ENCODE peak calls at places on chromosomes 16 and 17, in nine cellular contexts. One of them, this sample, is unnamed.

GRCh38 chr17:31561469-31562412 is 170.3 kb downstream of the RAB11FIP4 start:
- DNase-seq in H7: peak; percentile 72
- DNase-seq in stimulated activated CD4-positive, alpha-beta T cell treated with anti-CD3 and anti-CD28 coated beads, TNF-alpha, amount 100 ng/mL, for 24 hours: no peak
- DNase-seq in amniotic stem cell: peak; percentile 44
- DNase-seq in occipital lobe: no peak
- DNase-seq in neural progenitor cell: no peak
- DNase-seq in thoracic aorta: no peak
- DNase-seq in ELR: peak; percentile 85
- DNase-seq in stimulated activated naive B cell treated with anti-CD40 and anti-IgM and Interleukin-4, amounts not matched to agents 10 μg/mL and 1 μg/mL and 100 μg/mL, for 72 hours: no peak
- DNase-seq in this sample: no peak

GRCh38 chr16:70577256-70577698 is 53.7 kb downstream of the SF3B3 start:
- DNase-seq in H7: no peak
- DNase-seq in stimulated activated CD4-positive, alpha-beta T cell treated with anti-CD3 and anti-CD28 coated beads, TNF-alpha, amount 100 ng/mL, for 24 hours: no peak
- DNase-seq in amniotic stem cell: peak; percentile 46
- DNase-seq in occipital lobe: peak; percentile 21
- DNase-seq in neural progenitor cell: no peak
- DNase-seq in thoracic aorta: peak; percentile 74
- DNase-seq in ELR: peak; percentile 64
- DNase-seq in stimulated activated naive B cell treated with anti-CD40 and anti-IgM and Interleukin-4, amounts not matched to agents 10 μg/mL and 1 μg/mL and 100 μg/mL, for 72 hours: no peak
- DNase-seq in this sample: no peak

GRCh38 chr16:21253470-21253869 is 20.0 kb downstream of the ANKS4B start:
- DNase-seq in H7: no peak
- DNase-seq in stimulated activated CD4-positive, alpha-beta T cell treated with anti-CD3 and anti-CD28 coated beads, TNF-alpha, amount 100 ng/mL, for 24 hours: no peak
- DNase-seq in amniotic stem cell: no peak
- DNase-seq in occipital lobe: no peak
- DNase-seq in neural progenitor cell: no peak
- DNase-seq in thoracic aorta: no peak
- DNase-seq in ELR: no peak
- DNase-seq in stimulated activated naive B cell treated with anti-CD40 and anti-IgM and Interleukin-4, amounts not matched to agents 10 μg/mL and 1 μg/mL and 100 μg/mL, for 72 hours: no peak
- DNase-seq in this sample: no peak

GRCh38 chr17:27458524-27458908 is 2.3 kb downstream of the KSR1 start:
- DNase-seq in H7: peak; percentile 52
- DNase-seq in stimulated activated CD4-positive, alpha-beta T cell treated with anti-CD3 and anti-CD28 coated beads, TNF-alpha, amount 100 ng/mL, for 24 hours: no peak
- DNase-seq in amniotic stem cell: no peak
- DNase-seq in occipital lobe: no peak
- DNase-seq in neural progenitor cell: no peak
- DNase-seq in thoracic aorta: no peak
- DNase-seq in ELR: no peak
- DNase-seq in stimulated activated naive B cell treated with anti-CD40 and anti-IgM and Interleukin-4, amounts not matched to agents 10 μg/mL and 1 μg/mL and 100 μg/mL, for 72 hours: no peak
- DNase-seq in this sample: no peak

GRCh38 chr16:58656872-58657271 is 27.2 kb upstream of the CNOT1 start:
- DNase-seq in H7: peak; percentile 6
- DNase-seq in stimulated activated CD4-positive, alpha-beta T cell treated with anti-CD3 and anti-CD28 coated beads, TNF-alpha, amount 100 ng/mL, for 24 hours: no peak
- DNase-seq in amniotic stem cell: no peak
- DNase-seq in occipital lobe: no peak
- DNase-seq in neural progenitor cell: no peak
- DNase-seq in thoracic aorta: no peak
- DNase-seq in ELR: no peak
- DNase-seq in stimulated activated naive B cell treated with anti-CD40 and anti-IgM and Interleukin-4, amounts not matched to agents 10 μg/mL and 1 μg/mL and 100 μg/mL, for 72 hours: no peak
- DNase-seq in this sample: no peak

GRCh38 chr17:9959377-9959981 is 54.4 kb upstream of the RCVRN start:
- DNase-seq in H7: peak; percentile 92
- DNase-seq in stimulated activated CD4-positive, alpha-beta T cell treated with anti-CD3 and anti-CD28 coated beads, TNF-alpha, amount 100 ng/mL, for 24 hours: no peak
- DNase-seq in amniotic stem cell: no peak
- DNase-seq in occipital lobe: peak; percentile 60
- DNase-seq in neural progenitor cell: peak; percentile 87
- DNase-seq in thoracic aorta: no peak
- DNase-seq in ELR: peak; percentile 28
- DNase-seq in stimulated activated naive B cell treated with anti-CD40 and anti-IgM and Interleukin-4, amounts not matched to agents 10 μg/mL and 1 μg/mL and 100 μg/mL, for 72 hours: peak; percentile 27
- DNase-seq in this sample: peak; percentile 78

GRCh38 chr17:59508999-59509398 is 56.4 kb upstream of the DHX40 start:
- DNase-seq in H7: no peak
- DNase-seq in stimulated activated CD4-positive, alpha-beta T cell treated with anti-CD3 and anti-CD28 coated beads, TNF-alpha, amount 100 ng/mL, for 24 hours: no peak
- DNase-seq in amniotic stem cell: no peak
- DNase-seq in occipital lobe: no peak
- DNase-seq in neural progenitor cell: peak; percentile 12
- DNase-seq in thoracic aorta: no peak
- DNase-seq in ELR: no peak
- DNase-seq in stimulated activated naive B cell treated with anti-CD40 and anti-IgM and Interleukin-4, amounts not matched to agents 10 μg/mL and 1 μg/mL and 100 μg/mL, for 72 hours: no peak
- DNase-seq in this sample: no peak

GRCh38 chr16:81586421-81586820 is 141.8 kb downstream of the CMIP start:
- DNase-seq in H7: no peak
- DNase-seq in stimulated activated CD4-positive, alpha-beta T cell treated with anti-CD3 and anti-CD28 coated beads, TNF-alpha, amount 100 ng/mL, for 24 hours: no peak
- DNase-seq in amniotic stem cell: peak; percentile 43
- DNase-seq in occipital lobe: no peak
- DNase-seq in neural progenitor cell: no peak
- DNase-seq in thoracic aorta: no peak
- DNase-seq in ELR: peak; percentile 93
- DNase-seq in stimulated activated naive B cell treated with anti-CD40 and anti-IgM and Interleukin-4, amounts not matched to agents 10 μg/mL and 1 μg/mL and 100 μg/mL, for 72 hours: no peak
- DNase-seq in this sample: no peak

GRCh38 chr16:82088483-82088882 is 53.4 kb downstream of the HSD17B2 start:
- DNase-seq in H7: no peak
- DNase-seq in stimulated activated CD4-positive, alpha-beta T cell treated with anti-CD3 and anti-CD28 coated beads, TNF-alpha, amount 100 ng/mL, for 24 hours: no peak
- DNase-seq in amniotic stem cell: no peak
- DNase-seq in occipital lobe: no peak
- DNase-seq in neural progenitor cell: no peak
- DNase-seq in thoracic aorta: no peak
- DNase-seq in ELR: no peak
- DNase-seq in stimulated activated naive B cell treated with anti-CD40 and anti-IgM and Interleukin-4, amounts not matched to agents 10 μg/mL and 1 μg/mL and 100 μg/mL, for 72 hours: no peak
- DNase-seq in this sample: no peak

GRCh38 chr17:61862105-61862574 is 1.2 kb downstream of the BRIP1 start:
- DNase-seq in H7: no peak
- DNase-seq in stimulated activated CD4-positive, alpha-beta T cell treated with anti-CD3 and anti-CD28 coated beads, TNF-alpha, amount 100 ng/mL, for 24 hours: no peak
- DNase-seq in amniotic stem cell: no peak
- DNase-seq in occipital lobe: no peak
- DNase-seq in neural progenitor cell: no peak
- DNase-seq in thoracic aorta: no peak
- DNase-seq in ELR: peak; percentile 60
- DNase-seq in stimulated activated naive B cell treated with anti-CD40 and anti-IgM and Interleukin-4, amounts not matched to agents 10 μg/mL and 1 μg/mL and 100 μg/mL, for 72 hours: no peak
- DNase-seq in this sample: no peak

GRCh38 chr17:17506893-17507464 is 10.8 kb upstream of the RASD1 start:
- DNase-seq in H7: no peak
- DNase-seq in stimulated activated CD4-positive, alpha-beta T cell treated with anti-CD3 and anti-CD28 coated beads, TNF-alpha, amount 100 ng/mL, for 24 hours: no peak
- DNase-seq in amniotic stem cell: no peak
- DNase-seq in occipital lobe: peak; percentile 41
- DNase-seq in neural progenitor cell: no peak
- DNase-seq in thoracic aorta: no peak
- DNase-seq in ELR: no peak
- DNase-seq in stimulated activated naive B cell treated with anti-CD40 and anti-IgM and Interleukin-4, amounts not matched to agents 10 μg/mL and 1 μg/mL and 100 μg/mL, for 72 hours: no peak
- DNase-seq in this sample: no peak

GRCh38 chr17:18860161-18860972 is 2.4 kb downstream of the PRPSAP2 start:
- DNase-seq in H7: no peak
- DNase-seq in stimulated activated CD4-positive, alpha-beta T cell treated with anti-CD3 and anti-CD28 coated beads, TNF-alpha, amount 100 ng/mL, for 24 hours: no peak
- DNase-seq in amniotic stem cell: no peak
- DNase-seq in occipital lobe: no peak
- DNase-seq in neural progenitor cell: no peak
- DNase-seq in thoracic aorta: no peak
- DNase-seq in ELR: peak; percentile 56
- DNase-seq in stimulated activated naive B cell treated with anti-CD40 and anti-IgM and Interleukin-4, amounts not matched to agents 10 μg/mL and 1 μg/mL and 100 μg/mL, for 72 hours: peak; percentile 11
- DNase-seq in this sample: peak; percentile 73

GRCh38 chr17:63531022-63531965 is 8.1 kb downstream of the KCNH6 start:
- DNase-seq in H7: no peak
- DNase-seq in stimulated activated CD4-positive, alpha-beta T cell treated with anti-CD3 and anti-CD28 coated beads, TNF-alpha, amount 100 ng/mL, for 24 hours: no peak
- DNase-seq in amniotic stem cell: no peak
- DNase-seq in occipital lobe: no peak
- DNase-seq in neural progenitor cell: no peak
- DNase-seq in thoracic aorta: no peak
- DNase-seq in ELR: no peak
- DNase-seq in stimulated activated naive B cell treated with anti-CD40 and anti-IgM and Interleukin-4, amounts not matched to agents 10 μg/mL and 1 μg/mL and 100 μg/mL, for 72 hours: no peak
- DNase-seq in this sample: no peak

GRCh38 chr17:44844390-44844830 is 3.3 kb upstream of the HIGD1B start:
- DNase-seq in H7: peak; percentile 60
- DNase-seq in stimulated activated CD4-positive, alpha-beta T cell treated with anti-CD3 and anti-CD28 coated beads, TNF-alpha, amount 100 ng/mL, for 24 hours: no peak
- DNase-seq in amniotic stem cell: no peak
- DNase-seq in occipital lobe: no peak
- DNase-seq in neural progenitor cell: peak; percentile 10
- DNase-seq in thoracic aorta: no peak
- DNase-seq in ELR: peak; percentile 48
- DNase-seq in stimulated activated naive B cell treated with anti-CD40 and anti-IgM and Interleukin-4, amounts not matched to agents 10 μg/mL and 1 μg/mL and 100 μg/mL, for 72 hours: no peak
- DNase-seq in this sample: no peak

GRCh38 chr17:40443196-40443987 is at the start of gene IGFBP4:
- DNase-seq in H7: peak; percentile 98
- DNase-seq in stimulated activated CD4-positive, alpha-beta T cell treated with anti-CD3 and anti-CD28 coated beads, TNF-alpha, amount 100 ng/mL, for 24 hours: peak; percentile 21
- DNase-seq in amniotic stem cell: no peak
- DNase-seq in occipital lobe: peak; percentile 57
- DNase-seq in neural progenitor cell: peak; percentile 94
- DNase-seq in thoracic aorta: no peak
- DNase-seq in ELR: peak; percentile 84
- DNase-seq in stimulated activated naive B cell treated with anti-CD40 and anti-IgM and Interleukin-4, amounts not matched to agents 10 μg/mL and 1 μg/mL and 100 μg/mL, for 72 hours: peak; percentile 64
- DNase-seq in this sample: peak; percentile 81

GRCh38 chr17:45175759-45176140 is 14.1 kb downstream of the HEXIM2 start:
- DNase-seq in H7: no peak
- DNase-seq in stimulated activated CD4-positive, alpha-beta T cell treated with anti-CD3 and anti-CD28 coated beads, TNF-alpha, amount 100 ng/mL, for 24 hours: no peak
- DNase-seq in amniotic stem cell: no peak
- DNase-seq in occipital lobe: no peak
- DNase-seq in neural progenitor cell: no peak
- DNase-seq in thoracic aorta: no peak
- DNase-seq in ELR: no peak
- DNase-seq in stimulated activated naive B cell treated with anti-CD40 and anti-IgM and Interleukin-4, amounts not matched to agents 10 μg/mL and 1 μg/mL and 100 μg/mL, for 72 hours: no peak
- DNase-seq in this sample: no peak

GRCh38 chr17:79126139-79126538 is 51.5 kb downstream of the ENGASE start:
- DNase-seq in H7: peak; percentile 92
- DNase-seq in stimulated activated CD4-positive, alpha-beta T cell treated with anti-CD3 and anti-CD28 coated beads, TNF-alpha, amount 100 ng/mL, for 24 hours: no peak
- DNase-seq in amniotic stem cell: no peak
- DNase-seq in occipital lobe: no peak
- DNase-seq in neural progenitor cell: peak; percentile 61
- DNase-seq in thoracic aorta: no peak
- DNase-seq in ELR: peak; percentile 20
- DNase-seq in stimulated activated naive B cell treated with anti-CD40 and anti-IgM and Interleukin-4, amounts not matched to agents 10 μg/mL and 1 μg/mL and 100 μg/mL, for 72 hours: no peak
- DNase-seq in this sample: no peak

GRCh38 chr16:81994485-81994884 is 16.8 kb downstream of the SDR42E1 start:
- DNase-seq in H7: peak; percentile 39
- DNase-seq in stimulated activated CD4-positive, alpha-beta T cell treated with anti-CD3 and anti-CD28 coated beads, TNF-alpha, amount 100 ng/mL, for 24 hours: no peak
- DNase-seq in amniotic stem cell: no peak
- DNase-seq in occipital lobe: no peak
- DNase-seq in neural progenitor cell: no peak
- DNase-seq in thoracic aorta: no peak
- DNase-seq in ELR: peak; percentile 15
- DNase-seq in stimulated activated naive B cell treated with anti-CD40 and anti-IgM and Interleukin-4, amounts not matched to agents 10 μg/mL and 1 μg/mL and 100 μg/mL, for 72 hours: no peak
- DNase-seq in this sample: no peak

GRCh38 chr17:67035131-67036083 is 8.9 kb upstream of the CACNG1 start:
- DNase-seq in H7: no peak
- DNase-seq in stimulated activated CD4-positive, alpha-beta T cell treated with anti-CD3 and anti-CD28 coated beads, TNF-alpha, amount 100 ng/mL, for 24 hours: no peak
- DNase-seq in amniotic stem cell: no peak
- DNase-seq in occipital lobe: no peak
- DNase-seq in neural progenitor cell: no peak
- DNase-seq in thoracic aorta: no peak
- DNase-seq in ELR: no peak
- DNase-seq in stimulated activated naive B cell treated with anti-CD40 and anti-IgM and Interleukin-4, amounts not matched to agents 10 μg/mL and 1 μg/mL and 100 μg/mL, for 72 hours: peak; percentile 33
- DNase-seq in this sample: peak; percentile 73

GRCh38 chr16:85991856-85992255 is 92.9 kb downstream of the IRF8 start:
- DNase-seq in H7: no peak
- DNase-seq in stimulated activated CD4-positive, alpha-beta T cell treated with anti-CD3 and anti-CD28 coated beads, TNF-alpha, amount 100 ng/mL, for 24 hours: no peak
- DNase-seq in amniotic stem cell: no peak
- DNase-seq in occipital lobe: no peak
- DNase-seq in neural progenitor cell: no peak
- DNase-seq in thoracic aorta: no peak
- DNase-seq in ELR: no peak
- DNase-seq in stimulated activated naive B cell treated with anti-CD40 and anti-IgM and Interleukin-4, amounts not matched to agents 10 μg/mL and 1 μg/mL and 100 μg/mL, for 72 hours: no peak
- DNase-seq in this sample: no peak

GRCh38 chr17:77117415-77117814 is 23.4 kb upstream of the SEC14L1 start:
- DNase-seq in H7: no peak
- DNase-seq in stimulated activated CD4-positive, alpha-beta T cell treated with anti-CD3 and anti-CD28 coated beads, TNF-alpha, amount 100 ng/mL, for 24 hours: no peak
- DNase-seq in amniotic stem cell: no peak
- DNase-seq in occipital lobe: no peak
- DNase-seq in neural progenitor cell: no peak
- DNase-seq in thoracic aorta: no peak
- DNase-seq in ELR: no peak
- DNase-seq in stimulated activated naive B cell treated with anti-CD40 and anti-IgM and Interleukin-4, amounts not matched to agents 10 μg/mL and 1 μg/mL and 100 μg/mL, for 72 hours: no peak
- DNase-seq in this sample: no peak

GRCh38 chr17:81417049-81417878 is 22.0 kb downstream of the BAHCC1 start:
- DNase-seq in H7: no peak
- DNase-seq in stimulated activated CD4-positive, alpha-beta T cell treated with anti-CD3 and anti-CD28 coated beads, TNF-alpha, amount 100 ng/mL, for 24 hours: no peak
- DNase-seq in amniotic stem cell: no peak
- DNase-seq in occipital lobe: no peak
- DNase-seq in neural progenitor cell: no peak
- DNase-seq in thoracic aorta: peak; percentile 74
- DNase-seq in ELR: peak; percentile 58
- DNase-seq in stimulated activated naive B cell treated with anti-CD40 and anti-IgM and Interleukin-4, amounts not matched to agents 10 μg/mL and 1 μg/mL and 100 μg/mL, for 72 hours: no peak
- DNase-seq in this sample: no peak

GRCh38 chr16:87132361-87133014 is 184.7 kb downstream of the C16orf95 start:
- DNase-seq in H7: peak; percentile 33
- DNase-seq in stimulated activated CD4-positive, alpha-beta T cell treated with anti-CD3 and anti-CD28 coated beads, TNF-alpha, amount 100 ng/mL, for 24 hours: no peak
- DNase-seq in amniotic stem cell: peak; percentile 62
- DNase-seq in occipital lobe: peak; percentile 9
- DNase-seq in neural progenitor cell: peak; percentile 88
- DNase-seq in thoracic aorta: no peak
- DNase-seq in ELR: peak; percentile 70
- DNase-seq in stimulated activated naive B cell treated with anti-CD40 and anti-IgM and Interleukin-4, amounts not matched to agents 10 μg/mL and 1 μg/mL and 100 μg/mL, for 72 hours: no peak
- DNase-seq in this sample: no peak

GRCh38 chr16:1659071-1659470 is 19.0 kb upstream of the JPT2 start:
- DNase-seq in H7: no peak
- DNase-seq in stimulated activated CD4-positive, alpha-beta T cell treated with anti-CD3 and anti-CD28 coated beads, TNF-alpha, amount 100 ng/mL, for 24 hours: no peak
- DNase-seq in amniotic stem cell: no peak
- DNase-seq in occipital lobe: no peak
- DNase-seq in neural progenitor cell: no peak
- DNase-seq in thoracic aorta: no peak
- DNase-seq in ELR: no peak
- DNase-seq in stimulated activated naive B cell treated with anti-CD40 and anti-IgM and Interleukin-4, amounts not matched to agents 10 μg/mL and 1 μg/mL and 100 μg/mL, for 72 hours: no peak
- DNase-seq in this sample: no peak

GRCh38 chr16:78163772-78164391 is 64.4 kb downstream of the WWOX start:
- DNase-seq in H7: no peak
- DNase-seq in stimulated activated CD4-positive, alpha-beta T cell treated with anti-CD3 and anti-CD28 coated beads, TNF-alpha, amount 100 ng/mL, for 24 hours: no peak
- DNase-seq in amniotic stem cell: no peak
- DNase-seq in occipital lobe: no peak
- DNase-seq in neural progenitor cell: no peak
- DNase-seq in thoracic aorta: no peak
- DNase-seq in ELR: no peak
- DNase-seq in stimulated activated naive B cell treated with anti-CD40 and anti-IgM and Interleukin-4, amounts not matched to agents 10 μg/mL and 1 μg/mL and 100 μg/mL, for 72 hours: no peak
- DNase-seq in this sample: no peak

GRCh38 chr16:7835032-7835431 is 502.4 kb downstream of the RBFOX1 start:
- DNase-seq in H7: no peak
- DNase-seq in stimulated activated CD4-positive, alpha-beta T cell treated with anti-CD3 and anti-CD28 coated beads, TNF-alpha, amount 100 ng/mL, for 24 hours: no peak
- DNase-seq in amniotic stem cell: no peak
- DNase-seq in occipital lobe: no peak
- DNase-seq in neural progenitor cell: peak; percentile 60
- DNase-seq in thoracic aorta: no peak
- DNase-seq in ELR: no peak
- DNase-seq in stimulated activated naive B cell treated with anti-CD40 and anti-IgM and Interleukin-4, amounts not matched to agents 10 μg/mL and 1 μg/mL and 100 μg/mL, for 72 hours: no peak
- DNase-seq in this sample: no peak

GRCh38 chr17:9192010-9192409 is 170.7 kb downstream of the NTN1 start:
- DNase-seq in H7: no peak
- DNase-seq in stimulated activated CD4-positive, alpha-beta T cell treated with anti-CD3 and anti-CD28 coated beads, TNF-alpha, amount 100 ng/mL, for 24 hours: no peak
- DNase-seq in amniotic stem cell: no peak
- DNase-seq in occipital lobe: no peak
- DNase-seq in neural progenitor cell: no peak
- DNase-seq in thoracic aorta: no peak
- DNase-seq in ELR: no peak
- DNase-seq in stimulated activated naive B cell treated with anti-CD40 and anti-IgM and Interleukin-4, amounts not matched to agents 10 μg/mL and 1 μg/mL and 100 μg/mL, for 72 hours: no peak
- DNase-seq in this sample: no peak

GRCh38 chr16:86570542-86571196 is 4.0 kb downstream of the FOXC2 start:
- DNase-seq in H7: no peak
- DNase-seq in stimulated activated CD4-positive, alpha-beta T cell treated with anti-CD3 and anti-CD28 coated beads, TNF-alpha, amount 100 ng/mL, for 24 hours: no peak
- DNase-seq in amniotic stem cell: no peak
- DNase-seq in occipital lobe: no peak
- DNase-seq in neural progenitor cell: no peak
- DNase-seq in thoracic aorta: no peak
- DNase-seq in ELR: no peak
- DNase-seq in stimulated activated naive B cell treated with anti-CD40 and anti-IgM and Interleukin-4, amounts not matched to agents 10 μg/mL and 1 μg/mL and 100 μg/mL, for 72 hours: no peak
- DNase-seq in this sample: no peak

GRCh38 chr16:24010440-24011089 is 174.8 kb downstream of the PRKCB start:
- DNase-seq in H7: peak; percentile 62
- DNase-seq in stimulated activated CD4-positive, alpha-beta T cell treated with anti-CD3 and anti-CD28 coated beads, TNF-alpha, amount 100 ng/mL, for 24 hours: peak; percentile 78
- DNase-seq in amniotic stem cell: peak; percentile 46
- DNase-seq in occipital lobe: peak; percentile 65
- DNase-seq in neural progenitor cell: peak; percentile 92
- DNase-seq in thoracic aorta: no peak
- DNase-seq in ELR: peak; percentile 71
- DNase-seq in stimulated activated naive B cell treated with anti-CD40 and anti-IgM and Interleukin-4, amounts not matched to agents 10 μg/mL and 1 μg/mL and 100 μg/mL, for 72 hours: peak; percentile 68
- DNase-seq in this sample: peak; percentile 66

GRCh38 chr16:20383106-20384029 is 21.2 kb downstream of the PDILT start:
- DNase-seq in H7: peak; percentile 78
- DNase-seq in stimulated activated CD4-positive, alpha-beta T cell treated with anti-CD3 and anti-CD28 coated beads, TNF-alpha, amount 100 ng/mL, for 24 hours: peak; percentile 20
- DNase-seq in amniotic stem cell: peak; percentile 8
- DNase-seq in occipital lobe: peak; percentile 23
- DNase-seq in neural progenitor cell: peak; percentile 86
- DNase-seq in thoracic aorta: peak; percentile 8
- DNase-seq in ELR: peak; percentile 65
- DNase-seq in stimulated activated naive B cell treated with anti-CD40 and anti-IgM and Interleukin-4, amounts not matched to agents 10 μg/mL and 1 μg/mL and 100 μg/mL, for 72 hours: peak; percentile 35
- DNase-seq in this sample: peak; percentile 64

GRCh38 chr17:31394544-31394943 is 3.1 kb downstream of the RAB11FIP4 start:
- DNase-seq in H7: peak; percentile 89
- DNase-seq in stimulated activated CD4-positive, alpha-beta T cell treated with anti-CD3 and anti-CD28 coated beads, TNF-alpha, amount 100 ng/mL, for 24 hours: no peak
- DNase-seq in amniotic stem cell: peak; percentile 14
- DNase-seq in occipital lobe: peak; percentile 25
- DNase-seq in neural progenitor cell: peak; percentile 90
- DNase-seq in thoracic aorta: no peak
- DNase-seq in ELR: peak; percentile 67
- DNase-seq in stimulated activated naive B cell treated with anti-CD40 and anti-IgM and Interleukin-4, amounts not matched to agents 10 μg/mL and 1 μg/mL and 100 μg/mL, for 72 hours: no peak
- DNase-seq in this sample: no peak